ENCODE peak calls at places on chromosomes 5 and 9, in four cellular contexts. N is colonic mucosa, S is fibroblast of lung, E is PC-3. I is an unnamed sample. For H3K4me1, the result is how much of the 10 kb centered on the place peaks cover.

GRCh38 chr5:41200506-41200905 is 12.8 kb downstream of the C6 start:
- DNase-seq in E (no peak), S (no peak), N (no peak), I (no peak)

GRCh38 chr5:79074641-79075040 is 5.1 kb downstream of the BHMT2 start:
- DNase-seq in N (no peak), S (peak), E (peak), I (peak)

GRCh38 chr5:139951983-139952382 is 91.1 kb downstream of the NRG2 start:
- DNase-seq in N (no peak), S (no peak), E (no peak), I (no peak)

GRCh38 chr5:135141303-135142268 is 107.6 kb upstream of the PITX1 start:
- DNase-seq in S (peak), E (peak), N (peak), I (no peak)

GRCh38 chr9:133485531-133486260 is 6.8 kb upstream of the SLC2A6 start:
- DNase-seq in E (no peak), S (no peak), N (no peak), I (no peak)

GRCh38 chr9:117487555-117488175 is 72.8 kb upstream of the ASTN2 start:
- DNase-seq in S (peak), N (peak), E (peak), I (peak)

GRCh38 chr9:101915479-101915878 is 177.0 kb upstream of the GRIN3A start:
- DNase-seq in E (peak), S (no peak), N (no peak), I (no peak)

GRCh38 chr5:95697781-95698681 is 15.2 kb upstream of the SPATA9 start:
- DNase-seq in E (peak), N (no peak), S (no peak), I (peak)

GRCh38 chr5:144460608-144461007 is 289.9 kb downstream of the KCTD16 start:
- DNase-seq in E (no peak), S (no peak), N (no peak), I (peak)

GRCh38 chr5:665541-665955 is 27.6 kb downstream of the TPPP start:
- DNase-seq in N (no peak), E (no peak), S (no peak), I (no peak)

GRCh38 chr9:8558176-8558575 is 758.6 kb upstream of the DMAC1 start:
- DNase-seq in N (no peak), S (peak), E (peak), I (no peak)

GRCh38 chr5:39578887-39579497 is 154.2 kb upstream of the DAB2 start:
- DNase-seq in N (no peak), E (peak), S (peak), I (peak)

GRCh38 chr9:97981828-97982164 is 1.3 kb upstream of the ANP32B start:
- DNase-seq in S (no peak), N (no peak), E (no peak), I (no peak)

GRCh38 chr5:167678457-167678856 is 613.0 kb upstream of the WWC1 start:
- DNase-seq in N (no peak), S (peak), E (peak), I (no peak)

GRCh38 chr9:93652604-93653592 is 76.5 kb downstream of the PHF2 start:
- DNase-seq in E (no peak), S (no peak), N (no peak), I (no peak)

GRCh38 chr5:149497357-149497756 is 53.9 kb downstream of the CSNK1A1 start:
- DNase-seq in N (no peak), S (peak), E (peak), I (peak)

GRCh38 chr5:33662721-33663435 is 222.1 kb downstream of the TARS1 start:
- DNase-seq in E (no peak), N (no peak), S (peak), I (peak)

GRCh38 chr5:179239256-179240135 is 105.8 kb downstream of the ADAMTS2 start:
- DNase-seq in S (no peak), E (no peak), N (no peak), I (no peak)

GRCh38 chr9:133632806-133633680 is 3.1 kb upstream of the DBH start:
- DNase-seq in N (no peak), S (no peak), E (no peak), I (no peak)

GRCh38 chr9:74570879-74571512 is 73.9 kb downstream of the RORB start:
- DNase-seq in E (peak), N (peak), S (peak), I (peak)

GRCh38 chr5:172910828-172911627 is 48.2 kb upstream of the RPL26L1 start:
- DNase-seq in S (peak), E (peak), N (peak), I (peak)

GRCh38 chr9:127538849-127539258 is 73.2 kb upstream of the STXBP1 start:
- DNase-seq in N (no peak), E (no peak), S (peak), I (peak)

GRCh38 chr9:98380065-98380681 is 124.7 kb upstream of the TBC1D2 start:
- DNase-seq in E (peak), N (no peak), S (peak), I (peak)

GRCh38 chr5:171986772-171987171 is 19.7 kb downstream of the FBXW11 start:
- DNase-seq in N (no peak), S (no peak), E (no peak), I (no peak)

GRCh38 chr5:38666668-38667498 is 110.4 kb upstream of the LIFR start:
- DNase-seq in S (peak), E (peak), N (no peak), I (peak)

GRCh38 chr9:115063058-115063850 is 54.7 kb downstream of the TNC start:
- DNase-seq in N (no peak), E (peak), S (peak), I (peak)

GRCh38 chr9:136854113-136854841 is 2.1 kb downstream of the MAMDC4 start:
- DNase-seq in N (peak), E (no peak), S (no peak), I (no peak)
- H3K4me1 ChIP-seq in N (under half), E (under half), S (under half), I (under half)

DNA sequence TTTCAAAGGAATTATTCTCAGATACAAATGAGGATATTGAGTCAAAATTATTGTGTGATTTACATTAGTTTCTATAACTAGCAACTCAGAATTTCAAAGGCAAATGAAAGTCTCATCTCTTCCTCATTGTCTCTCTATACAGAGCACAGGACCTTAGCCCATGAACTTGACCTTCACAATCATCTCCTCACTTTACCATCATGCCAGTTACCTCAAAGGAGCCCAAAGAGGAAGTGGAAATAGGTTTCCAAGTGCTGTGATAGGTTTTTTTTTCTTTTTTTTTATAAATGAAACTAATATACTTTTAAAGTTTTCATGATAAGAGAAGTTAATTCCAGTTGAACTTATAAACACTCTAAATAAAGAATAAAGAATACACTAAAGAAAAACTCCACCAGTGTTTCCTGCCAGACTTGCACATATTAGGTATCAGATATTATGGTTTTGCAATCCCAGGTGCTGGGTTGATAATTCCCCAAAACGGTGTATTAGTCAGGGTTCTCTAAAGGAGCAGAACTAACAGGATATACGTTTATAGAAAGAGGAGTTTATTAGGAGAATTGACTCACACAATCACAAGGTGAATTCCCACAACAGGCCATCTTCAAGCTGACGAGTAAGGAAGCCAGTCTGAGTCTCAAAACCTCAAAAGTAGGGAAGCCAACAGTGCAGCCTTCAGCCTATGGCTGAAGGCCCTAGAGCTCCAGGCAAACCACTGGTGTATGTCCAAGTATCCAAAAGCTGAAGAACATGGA is 50.1 kb upstream of the ADAMTS16 start:
- DNase-seq in N (no peak), E (no peak), S (no peak), I (no peak)
- H3K9ac ChIP-seq in N (no peak), E (no peak), S (no peak), I (no peak)

DNA sequence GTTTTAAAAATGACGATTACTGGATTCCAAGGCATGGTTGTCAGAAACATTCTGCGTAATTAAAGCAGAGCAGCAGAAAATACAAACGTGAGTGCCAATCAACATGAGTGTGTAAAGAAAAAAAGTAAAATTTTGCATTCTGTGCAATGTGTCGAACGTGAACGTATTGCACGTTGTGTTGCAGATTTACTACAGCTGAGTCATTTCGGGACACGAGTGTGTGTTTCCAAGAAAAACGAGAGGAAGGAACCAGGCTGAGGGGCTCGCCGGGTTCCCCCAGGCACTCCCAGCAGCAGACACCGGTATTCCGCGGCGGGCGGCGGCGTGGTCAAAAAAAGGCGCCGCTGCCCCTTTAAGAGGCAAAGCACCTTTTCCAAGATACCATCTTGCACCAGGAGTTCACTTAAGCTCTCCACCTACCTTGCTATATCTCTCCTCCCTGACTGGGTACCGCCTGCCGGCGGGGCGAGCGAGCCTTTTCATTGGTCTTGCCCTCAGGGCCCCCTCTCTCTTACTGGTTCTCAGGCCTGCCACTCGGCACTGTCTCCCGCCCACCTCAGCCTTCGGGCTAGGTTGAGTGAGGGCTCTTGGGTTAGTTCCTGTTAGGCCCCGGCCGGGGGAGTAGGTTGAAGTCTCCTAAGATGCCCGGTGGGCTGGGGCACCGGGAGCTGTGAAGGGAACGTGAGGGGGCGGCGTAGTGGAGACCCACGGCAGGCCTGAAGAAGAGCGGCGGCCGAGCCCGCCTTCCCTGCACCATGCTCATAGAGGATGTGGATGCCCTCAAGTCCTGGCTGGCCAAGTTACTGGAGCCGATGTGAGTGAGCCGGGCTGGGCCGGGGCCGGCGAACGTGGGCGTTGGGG is at the start of gene RBM27:
- DNase-seq in N (peak), E (peak), S (peak), I (peak)
- H3K4me1 ChIP-seq in N (under half), E (under half), S (under half), I (under half)

GRCh38 chr9:129037767-129038098 is 1.3 kb downstream of the MIGA2 start:
- DNase-seq in E (no peak), N (peak), S (no peak), I (no peak)
- H3K9ac ChIP-seq in E (no peak), N (peak), S (peak), I (peak)

GRCh38 chr9:94941211-94941875 is 214.8 kb downstream of the AOPEP start:
- DNase-seq in N (peak), S (peak), E (no peak), I (no peak)

GRCh38 chr9:94948567-94949235 is 222.2 kb downstream of the AOPEP start:
- DNase-seq in N (no peak), S (peak), E (no peak), I (no peak)

GRCh38 chr9:94946256-94946655 is 219.8 kb downstream of the AOPEP start:
- DNase-seq in E (no peak), S (no peak), N (no peak), I (no peak)

GRCh38 chr9:94945191-94946144 is 219.0 kb downstream of the AOPEP start:
- DNase-seq in E (peak), S (peak), N (no peak), I (peak)

GRCh38 chr9:94944623-94945022 is 218.1 kb downstream of the AOPEP start:
- DNase-seq in S (no peak), N (no peak), E (no peak), I (peak)
- H3K4me1 ChIP-seq in S (under half), N (under half), E (under half), I (under half)

I was measured in adipocyte.